ENCODE peak calls at places on chromosomes 16 and 17, in seven cellular contexts. B is testis, C is uterus, G is breast epithelium, T is sigmoid colon, J is IMR-90, U is adrenal gland. N is an unnamed sample.

GRCh38 chr17:44556114-44556853 is 1.0 kb upstream of the FZD2 start:
- DNase-seq in B (peak; percentile 63), C (peak; percentile 55), G (no peak), T (peak; percentile 68), J (peak; percentile 63), U (no peak), N (peak; percentile 29)

GRCh38 chr16:75942901-75943300 is 216.6 kb upstream of the CPHXL start:
- DNase-seq in B (no peak), C (no peak), G (no peak), T (no peak), J (no peak), U (no peak), N (no peak)

GRCh38 chr17:45783593-45784292 is 377 bp upstream of the CRHR1 start:
- DNase-seq in B (peak; percentile 25), C (peak; percentile 66), G (no peak), T (no peak), J (no peak), U (no peak), N (no peak)

GRCh38 chr17:37700881-37701280 is 44.0 kb downstream of the HNF1B start:
- DNase-seq in B (no peak), C (no peak), G (no peak), T (no peak), J (peak; percentile 36), U (no peak), N (no peak)

GRCh38 chr16:84477661-84478060 is 26.8 kb downstream of the MEAK7 start:
- DNase-seq in B (no peak), C (no peak), G (no peak), T (no peak), J (no peak), U (no peak), N (peak; percentile 17)

GRCh38 chr16:4656221-4656620 is 31.6 kb downstream of the MGRN1 start:
- DNase-seq in B (no peak), C (no peak), G (no peak), T (no peak), J (no peak), U (no peak), N (no peak)

GRCh38 chr17:79614248-79614647 is 3.4 kb upstream of the RBFOX3 start:
- DNase-seq in B (no peak), C (no peak), G (no peak), T (no peak), J (no peak), U (no peak), N (no peak)

GRCh38 chr17:76642032-76642561 is 1.5 kb downstream of the ST6GALNAC1 start:
- DNase-seq in B (no peak), C (no peak), G (no peak), T (no peak), J (no peak), U (no peak), N (no peak)

GRCh38 chr17:362721-363120 is 10.1 kb upstream of the RPH3AL start:
- DNase-seq in B (no peak), C (no peak), G (no peak), T (no peak), J (no peak), U (no peak), N (no peak)

GRCh38 chr16:85402910-85403692 is 210.0 kb upstream of the GSE1 start:
- DNase-seq in B (peak; percentile 76), C (peak; percentile 19), G (no peak), T (peak; percentile 69), J (peak; percentile 77), U (peak; percentile 82), N (no peak)

GRCh38 chr17:17408236-17408794 is 68.5 kb upstream of the MED9 start:
- DNase-seq in B (no peak), C (no peak), G (no peak), T (no peak), J (peak; percentile 61), U (no peak), N (no peak)

DNA sequence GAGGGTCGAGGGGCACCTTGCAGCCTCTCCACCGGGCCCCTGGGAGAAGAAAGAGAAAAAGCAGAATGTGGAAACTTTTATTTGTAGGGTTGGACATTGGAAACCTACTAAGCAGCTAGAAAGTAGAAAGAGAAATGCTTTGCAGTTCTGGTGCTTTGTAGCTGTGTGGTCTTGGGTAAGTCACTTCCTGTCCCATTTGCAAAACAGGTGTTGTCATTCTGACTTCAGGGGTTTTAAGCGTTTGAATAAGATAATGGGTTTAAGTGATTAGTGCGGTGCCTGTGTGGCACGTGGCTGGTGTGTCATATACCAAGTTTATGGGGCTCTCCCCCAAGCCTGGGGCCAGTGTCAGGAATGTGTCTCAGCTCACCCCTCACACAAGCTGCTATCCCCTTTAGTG is 1.6 kb downstream of the CA4 start:
- DNase-seq in B (no peak), C (no peak), G (no peak), T (no peak), J (no peak), U (no peak), N (no peak)
- H3K4me3 ChIP-seq in B (no peak overlapping the region), C (no peak overlapping the region), G (peak overlapping the region; percentile 46), T (no peak overlapping the region), J (no peak overlapping the region), U (no peak overlapping the region), N (no peak overlapping the region)

DNA sequence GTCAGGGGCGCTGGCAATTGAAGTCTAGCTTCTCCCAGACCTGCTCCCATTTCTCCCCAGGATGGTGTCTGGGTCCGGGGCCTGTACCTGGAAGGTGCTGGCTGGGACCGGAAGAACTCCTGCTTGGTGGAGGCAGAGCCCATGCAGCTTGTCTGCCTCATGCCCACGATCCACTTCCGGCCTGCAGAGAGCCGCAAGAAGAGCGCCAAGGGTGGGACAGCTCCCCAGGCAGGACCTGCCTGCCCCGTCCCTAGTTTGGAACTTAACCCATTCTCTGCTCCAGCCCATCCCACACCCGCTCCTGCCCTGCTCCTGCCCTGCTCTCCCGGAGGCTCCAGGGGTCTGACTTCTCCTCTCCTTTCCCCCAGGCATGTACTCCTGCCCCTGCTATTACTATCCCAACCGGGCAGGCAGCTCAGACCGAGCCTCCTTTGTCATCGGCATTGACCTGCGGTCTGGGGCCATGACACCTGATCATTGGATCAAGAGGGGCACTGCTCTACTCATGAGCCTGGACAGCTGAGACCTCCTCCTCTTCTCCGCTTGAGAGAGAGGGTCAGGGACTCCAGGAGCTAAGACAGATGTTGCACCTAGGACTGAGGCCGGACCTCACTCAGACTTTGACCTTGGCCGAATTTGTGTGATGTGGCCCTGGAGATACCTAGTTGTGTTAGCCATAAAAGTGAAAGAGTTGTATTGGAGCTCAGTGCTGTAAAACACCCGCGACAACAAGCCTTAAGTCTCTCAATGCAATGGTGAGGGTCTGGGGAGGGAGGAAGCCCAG is 814 bp upstream of the KDM6B start:
- DNase-seq in B (no peak), C (peak; percentile 29), G (no peak), T (peak; percentile 66), J (no peak), U (peak; percentile 33), N (no peak)
- TF ChIP-seq POLR2A in B (no peak), C (no peak), G (no peak), T (no peak), J (no peak), U (no peak), N (no peak)

DNA sequence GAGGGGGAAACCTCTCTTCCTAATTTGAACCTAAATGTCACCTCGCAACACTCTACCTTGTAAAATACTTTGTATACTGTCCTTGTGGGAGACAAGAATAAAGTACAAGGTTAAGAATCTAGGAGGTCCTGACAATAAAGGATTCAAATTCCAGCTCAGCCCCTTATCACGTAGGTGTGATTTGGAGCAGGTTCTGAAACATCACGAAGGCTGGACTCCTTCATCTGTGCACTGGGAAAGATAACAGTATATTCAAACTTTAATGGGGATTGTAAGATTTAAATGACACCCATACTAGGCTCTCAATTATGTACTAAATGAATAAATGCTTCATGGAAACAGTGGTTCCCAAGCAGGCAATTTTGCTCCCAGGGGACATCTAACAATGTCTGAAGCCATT is 2.1 kb downstream of the TXNDC11 start:
- DNase-seq in B (no peak), C (no peak), G (no peak), T (no peak), J (no peak), U (no peak), N (no peak)
- H3K4me3 ChIP-seq in B (no peak overlapping the region), C (no peak overlapping the region), G (peak overlapping the region; percentile 99), T (no peak overlapping the region), J (peak overlapping the region; percentile 16), U (no peak overlapping the region), N (peak overlapping the region; percentile 77)

GRCh38 chr16:70575376-70575775 is 51.8 kb downstream of the SF3B3 start:
- DNase-seq in B (peak; percentile 8), C (no peak), G (no peak), T (no peak), J (no peak), U (no peak), N (no peak)

GRCh38 chr16:70572926-70573270 is 49.3 kb downstream of the SF3B3 start:
- DNase-seq in B (no peak), C (no peak), G (no peak), T (no peak), J (no peak), U (no peak), N (no peak)

GRCh38 chr16:70572050-70572925 is 48.7 kb downstream of the SF3B3 start:
- DNase-seq in B (no peak), C (no peak), G (no peak), T (no peak), J (no peak), U (no peak), N (no peak)

GRCh38 chr16:70574595-70575271 is 51.1 kb downstream of the SF3B3 start:
- DNase-seq in B (peak; percentile 11), C (no peak), G (no peak), T (no peak), J (peak; percentile 10), U (no peak), N (no peak)

GRCh38 chr16:70573451-70574121 is 50.0 kb downstream of the SF3B3 start:
- DNase-seq in B (peak; percentile 73), C (peak; percentile 35), G (no peak), T (peak; percentile 83), J (peak; percentile 97), U (peak; percentile 60), N (no peak)
- TF ChIP-seq POLR2A in B (no peak), C (no peak), G (no peak), T (no peak), J (no peak), U (no peak), N (no peak)

DNA sequence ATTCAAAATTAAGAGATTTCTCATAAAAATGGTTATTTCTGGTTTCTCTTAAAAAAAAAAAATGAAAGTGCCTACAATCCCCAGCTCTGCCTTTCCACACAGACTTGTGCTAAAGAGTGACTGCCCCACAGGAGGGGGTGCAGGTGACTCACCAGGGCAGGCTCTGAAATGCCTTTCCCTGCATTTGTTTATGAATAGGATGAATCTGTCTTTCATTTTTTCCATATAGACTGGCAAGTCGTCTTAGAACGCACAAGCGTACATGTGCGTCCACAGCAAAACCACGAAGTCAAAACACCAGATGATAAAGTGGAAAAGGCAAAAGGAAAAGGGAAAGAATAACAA is 271.6 kb downstream of the PHKB start:
- DNase-seq in B (no peak), C (no peak), G (no peak), T (no peak), J (peak; percentile 99), U (no peak), N (no peak)
- H3K4me3 ChIP-seq in B (no peak overlapping the region), C (no peak overlapping the region), G (no peak overlapping the region), T (no peak overlapping the region), J (no peak overlapping the region), U (no peak overlapping the region), N (no peak overlapping the region)